ENCODE peak calls at places on chromosomes 7 and 10, in five cellular contexts. One of them, this sample, is unnamed.

GRCh38 chr10:22984066-22984465 is 56.2 kb downstream of the ARMC3 start:
- DNase-seq in adrenal gland: no peak
- DNase-seq in heart right ventricle: no peak
- DNase-seq in A549: no peak
- DNase-seq in endothelial cell of umbilical vein: no peak
- DNase-seq in this sample: no peak

GRCh38 chr7:44293561-44294324 is 31.7 kb downstream of the CAMK2B start:
- DNase-seq in endothelial cell of umbilical vein: no peak
- DNase-seq in A549: no peak
- DNase-seq in adrenal gland: peak
- DNase-seq in heart right ventricle: peak
- DNase-seq in this sample: no peak

GRCh38 chr10:88582806-88583583 is at the start of gene RNLS:
- DNase-seq in adrenal gland: peak
- DNase-seq in heart right ventricle: peak
- DNase-seq in A549: peak
- DNase-seq in endothelial cell of umbilical vein: peak
- DNase-seq in this sample: peak

GRCh38 chr10:63241898-63242297 is 108.8 kb downstream of the NRBF2 start:
- DNase-seq in heart right ventricle: no peak
- DNase-seq in endothelial cell of umbilical vein: peak
- DNase-seq in adrenal gland: no peak
- DNase-seq in A549: no peak
- DNase-seq in this sample: no peak

GRCh38 chr7:106731637-106732036 is 70.7 kb upstream of the CCDC71L start:
- DNase-seq in heart right ventricle: no peak
- DNase-seq in adrenal gland: no peak
- DNase-seq in A549: no peak
- DNase-seq in endothelial cell of umbilical vein: peak
- DNase-seq in this sample: no peak

GRCh38 chr7:155483868-155484325 is 26.0 kb downstream of the EN2 start:
- DNase-seq in endothelial cell of umbilical vein: no peak
- DNase-seq in heart right ventricle: no peak
- DNase-seq in A549: no peak
- DNase-seq in adrenal gland: no peak
- DNase-seq in this sample: no peak

GRCh38 chr7:5564894-5565293 is 141.3 kb upstream of the TNRC18 start:
- DNase-seq in adrenal gland: no peak
- DNase-seq in endothelial cell of umbilical vein: no peak
- DNase-seq in heart right ventricle: no peak
- DNase-seq in A549: no peak
- DNase-seq in this sample: no peak

GRCh38 chr7:114104035-114104434 is 185.2 kb upstream of the PPP1R3A start:
- DNase-seq in adrenal gland: no peak
- DNase-seq in endothelial cell of umbilical vein: no peak
- DNase-seq in heart right ventricle: no peak
- DNase-seq in A549: no peak
- DNase-seq in this sample: no peak

GRCh38 chr10:86732771-86733170 is 23.6 kb upstream of the BMPR1A start:
- DNase-seq in adrenal gland: no peak
- DNase-seq in A549: no peak
- DNase-seq in heart right ventricle: no peak
- DNase-seq in endothelial cell of umbilical vein: no peak
- DNase-seq in this sample: no peak

GRCh38 chr10:84291389-84291788 is 37.0 kb upstream of the CCSER2 start:
- DNase-seq in A549: no peak
- DNase-seq in adrenal gland: no peak
- DNase-seq in endothelial cell of umbilical vein: peak
- DNase-seq in heart right ventricle: peak
- DNase-seq in this sample: no peak

GRCh38 chr7:108097703-108098102 is 32.5 kb downstream of the LAMB4 start:
- DNase-seq in A549: peak
- DNase-seq in endothelial cell of umbilical vein: peak
- DNase-seq in adrenal gland: no peak
- DNase-seq in heart right ventricle: no peak
- DNase-seq in this sample: no peak

GRCh38 chr10:94042001-94042813 is 48.5 kb downstream of the PLCE1 start:
- DNase-seq in A549: peak
- DNase-seq in adrenal gland: no peak
- DNase-seq in endothelial cell of umbilical vein: no peak
- DNase-seq in heart right ventricle: no peak
- DNase-seq in this sample: no peak

GRCh38 chr7:99000196-99000903 is 122.0 kb downstream of the TRRAP start:
- DNase-seq in A549: no peak
- DNase-seq in endothelial cell of umbilical vein: no peak
- DNase-seq in heart right ventricle: no peak
- DNase-seq in adrenal gland: no peak
- DNase-seq in this sample: no peak

GRCh38 chr7:5426226-5426475 is 2.5 kb upstream of the TNRC18 start:
- DNase-seq in A549: no peak
- DNase-seq in endothelial cell of umbilical vein: peak
- DNase-seq in adrenal gland: peak
- DNase-seq in heart right ventricle: no peak
- DNase-seq in this sample: no peak

GRCh38 chr7:107995184-107996071 is 7.5 kb downstream of the LAMB1 start:
- DNase-seq in adrenal gland: no peak
- DNase-seq in A549: peak
- DNase-seq in heart right ventricle: peak
- DNase-seq in endothelial cell of umbilical vein: peak
- DNase-seq in this sample: no peak

GRCh38 chr10:122267849-122268737 is 3.0 kb upstream of the BTBD16 start:
- DNase-seq in A549: peak
- DNase-seq in adrenal gland: peak
- DNase-seq in heart right ventricle: no peak
- DNase-seq in endothelial cell of umbilical vein: peak
- DNase-seq in this sample: peak

GRCh38 chr10:71713135-71714040 is 6.2 kb downstream of the C10orf105 start:
- DNase-seq in A549: no peak
- DNase-seq in endothelial cell of umbilical vein: peak
- DNase-seq in heart right ventricle: peak
- DNase-seq in adrenal gland: peak
- DNase-seq in this sample: no peak
- TF ChIP-seq CTCF in A549: no peak
- TF ChIP-seq CTCF in endothelial cell of umbilical vein: no peak
- TF ChIP-seq CTCF in heart right ventricle: no peak
- TF ChIP-seq CTCF in adrenal gland: no peak
- TF ChIP-seq CTCF in this sample: no peak

DNA sequence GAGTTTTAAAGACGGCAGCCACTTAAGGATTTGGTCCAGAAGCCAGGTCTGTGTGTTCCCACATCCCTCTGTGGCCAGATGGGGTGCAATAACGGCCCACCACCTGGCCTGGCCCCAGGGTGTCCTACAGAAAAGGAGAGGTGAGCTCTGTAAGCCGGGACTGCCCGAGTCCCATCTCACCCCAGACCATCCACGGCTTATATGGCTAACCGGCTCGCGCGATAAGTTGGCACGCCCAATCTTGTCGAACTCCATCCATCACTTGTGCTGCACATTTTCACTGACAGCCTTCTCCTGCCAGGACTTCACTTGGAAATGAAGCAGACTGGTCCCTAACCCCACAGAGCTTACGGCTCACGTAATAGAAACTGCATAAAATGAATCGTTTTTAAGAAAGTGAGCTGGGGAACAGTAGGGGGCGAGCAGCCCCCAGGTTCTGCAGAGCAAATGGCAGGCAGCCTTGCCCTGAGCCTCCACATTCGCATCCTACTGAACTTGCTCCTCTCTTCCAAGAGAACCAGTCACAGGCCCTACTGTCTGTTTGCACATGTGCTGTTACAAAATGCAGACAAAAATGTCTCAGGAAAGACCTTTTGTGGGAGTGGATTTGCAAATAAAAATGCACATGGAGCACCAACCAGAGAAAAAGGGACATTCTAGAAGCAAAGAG is 98.2 kb downstream of the TNS3 start:
- DNase-seq in heart right ventricle: no peak
- DNase-seq in adrenal gland: no peak
- DNase-seq in endothelial cell of umbilical vein: no peak
- DNase-seq in A549: no peak
- DNase-seq in this sample: no peak
- TF ChIP-seq CTCF in heart right ventricle: no peak
- TF ChIP-seq CTCF in adrenal gland: no peak
- TF ChIP-seq CTCF in endothelial cell of umbilical vein: no peak
- TF ChIP-seq CTCF in A549: peak
- TF ChIP-seq CTCF in this sample: no peak

GRCh38 chr7:46685051-46685450 is 764.0 kb upstream of the IGFBP3 start:
- DNase-seq in endothelial cell of umbilical vein: peak
- DNase-seq in A549: no peak
- DNase-seq in adrenal gland: no peak
- DNase-seq in heart right ventricle: no peak
- DNase-seq in this sample: no peak
- TF ChIP-seq CTCF in endothelial cell of umbilical vein: no peak
- TF ChIP-seq CTCF in A549: no peak
- TF ChIP-seq CTCF in adrenal gland: no peak
- TF ChIP-seq CTCF in heart right ventricle: no peak
- TF ChIP-seq CTCF in this sample: no peak

GRCh38 chr7:142925413-142925812 is 8.1 kb downstream of the TRPV5 start:
- DNase-seq in endothelial cell of umbilical vein: no peak
- DNase-seq in heart right ventricle: no peak
- DNase-seq in adrenal gland: no peak
- DNase-seq in A549: no peak
- DNase-seq in this sample: no peak

GRCh38 chr7:142932386-142933091 is 1.0 kb downstream of the TRPV5 start:
- DNase-seq in A549: no peak
- DNase-seq in endothelial cell of umbilical vein: no peak
- DNase-seq in adrenal gland: no peak
- DNase-seq in heart right ventricle: no peak
- DNase-seq in this sample: no peak

GRCh38 chr7:142927949-142928348 is 5.6 kb downstream of the TRPV5 start:
- DNase-seq in A549: no peak
- DNase-seq in adrenal gland: no peak
- DNase-seq in endothelial cell of umbilical vein: no peak
- DNase-seq in heart right ventricle: no peak
- DNase-seq in this sample: no peak

GRCh38 chr7:142930126-142930730 is 3.3 kb downstream of the TRPV5 start:
- DNase-seq in heart right ventricle: no peak
- DNase-seq in A549: no peak
- DNase-seq in adrenal gland: no peak
- DNase-seq in endothelial cell of umbilical vein: no peak
- DNase-seq in this sample: no peak

DNA sequence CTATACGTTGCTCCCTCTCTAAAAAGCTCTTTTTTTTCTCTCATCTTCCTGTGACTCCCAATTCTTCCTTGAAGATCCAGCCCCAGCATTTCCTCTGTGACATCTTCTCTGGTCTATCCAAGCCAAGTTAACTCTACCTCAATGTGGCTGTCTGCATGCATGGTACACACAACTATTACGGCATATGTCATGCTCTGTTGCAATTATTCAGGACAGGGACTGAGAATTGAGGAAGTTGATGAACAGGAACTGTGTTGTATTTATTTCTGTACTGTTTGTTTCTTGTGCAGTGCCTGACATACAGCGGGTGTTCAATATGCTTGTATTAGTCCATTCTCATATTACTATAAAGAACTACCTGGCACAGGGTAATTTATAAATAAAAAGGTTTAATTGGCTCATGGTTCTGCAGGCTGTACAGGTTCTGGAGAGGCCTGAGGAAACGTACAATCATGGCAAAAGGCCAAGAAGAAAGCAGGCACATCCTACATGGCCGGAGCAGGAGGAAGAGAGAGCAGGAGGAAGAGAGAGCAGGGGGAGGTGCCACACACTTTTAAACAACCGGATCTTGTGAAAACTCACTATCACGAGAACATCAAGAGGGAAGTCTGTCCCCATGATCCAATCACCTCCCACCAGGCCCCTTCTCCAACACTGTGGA is 6.3 kb downstream of the TRPV5 start:
- DNase-seq in adrenal gland: no peak
- DNase-seq in A549: no peak
- DNase-seq in heart right ventricle: no peak
- DNase-seq in endothelial cell of umbilical vein: no peak
- DNase-seq in this sample: no peak
- TF ChIP-seq CTCF in adrenal gland: no peak
- TF ChIP-seq CTCF in A549: no peak
- TF ChIP-seq CTCF in heart right ventricle: no peak
- TF ChIP-seq CTCF in endothelial cell of umbilical vein: no peak
- TF ChIP-seq CTCF in this sample: no peak

GRCh38 chr10:125734148-125734547 is 14.6 kb downstream of the EDRF1 start:
- DNase-seq in endothelial cell of umbilical vein: no peak
- DNase-seq in adrenal gland: no peak
- DNase-seq in A549: no peak
- DNase-seq in heart right ventricle: no peak
- DNase-seq in this sample: no peak

GRCh38 chr10:125739994-125740679 is 20.6 kb downstream of the EDRF1 start:
- DNase-seq in adrenal gland: no peak
- DNase-seq in A549: no peak
- DNase-seq in heart right ventricle: no peak
- DNase-seq in endothelial cell of umbilical vein: no peak
- DNase-seq in this sample: no peak

GRCh38 chr10:125734823-125735222 is 15.3 kb downstream of the EDRF1 start:
- DNase-seq in A549: no peak
- DNase-seq in heart right ventricle: no peak
- DNase-seq in endothelial cell of umbilical vein: no peak
- DNase-seq in adrenal gland: no peak
- DNase-seq in this sample: no peak
- TF ChIP-seq CTCF in A549: no peak
- TF ChIP-seq CTCF in heart right ventricle: no peak
- TF ChIP-seq CTCF in endothelial cell of umbilical vein: no peak
- TF ChIP-seq CTCF in adrenal gland: no peak
- TF ChIP-seq CTCF in this sample: peak

DNA sequence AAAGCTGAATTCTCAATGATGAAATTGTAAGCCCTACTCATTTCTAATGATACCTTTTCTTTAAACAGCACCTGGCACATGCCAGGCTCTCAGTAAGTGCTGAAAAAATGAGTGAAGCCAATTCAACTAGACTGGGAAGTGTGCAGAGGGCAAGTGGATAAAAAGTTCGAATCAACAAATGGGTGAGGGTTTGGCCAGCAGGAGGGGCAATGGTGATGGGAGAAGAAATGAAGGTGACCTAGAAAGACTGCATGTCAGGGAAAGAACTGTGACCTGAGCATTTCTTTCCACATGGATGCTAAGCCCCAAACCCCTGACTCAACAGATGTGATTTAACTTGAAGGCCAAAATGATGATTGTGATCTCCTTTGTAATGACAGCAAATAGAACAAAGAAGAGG is 54.6 kb downstream of the DKK1 start:
- DNase-seq in adrenal gland: no peak
- DNase-seq in heart right ventricle: no peak
- DNase-seq in A549: no peak
- DNase-seq in endothelial cell of umbilical vein: no peak
- DNase-seq in this sample: no peak
- TF ChIP-seq CTCF in adrenal gland: no peak
- TF ChIP-seq CTCF in heart right ventricle: no peak
- TF ChIP-seq CTCF in A549: no peak
- TF ChIP-seq CTCF in endothelial cell of umbilical vein: no peak
- TF ChIP-seq CTCF in this sample: no peak